ENCODE peak calls at places on chromosomes 6 and 20, in five cellular contexts. R, J, L, A and Q are unnamed samples.

GRCh38 chr6:138593100-138593877 is 94.0 kb upstream of the NHSL1 start:
- DNase-seq in J (peak), L (no peak), A (peak), R (peak), Q (peak)

GRCh38 chr6:163284151-163284550 is 130.4 kb upstream of the QKI start:
- DNase-seq in L (no peak), A (no peak), J (no peak), R (no peak), Q (no peak)

GRCh38 chr6:107237992-107238660 is 122.8 kb upstream of the BEND3 start:
- DNase-seq in J (no peak), L (no peak), R (no peak), A (no peak), Q (no peak)

GRCh38 chr20:22560817-22561216 is 23.6 kb downstream of the FOXA2 start:
- DNase-seq in A (no peak), R (peak), L (no peak), J (no peak), Q (no peak)

GRCh38 chr6:8492536-8493125 is 57.3 kb upstream of the SLC35B3 start:
- DNase-seq in R (no peak), J (no peak), L (no peak), A (no peak), Q (no peak)

GRCh38 chr6:148152244-148152643 is 190.4 kb upstream of the SASH1 start:
- DNase-seq in J (no peak), R (no peak), L (no peak), A (no peak), Q (no peak)

GRCh38 chr6:11043961-11044711 is at the start of gene ELOVL2:
- DNase-seq in L (peak), A (no peak), J (peak), R (peak), Q (peak)

GRCh38 chr6:153059757-153060156 is 57.2 kb upstream of the MTRF1L start:
- DNase-seq in A (no peak), L (no peak), R (peak), J (peak), Q (peak)

GRCh38 chr6:33718713-33719112 is 7.2 kb upstream of the UQCC2 start:
- DNase-seq in J (no peak), A (no peak), L (no peak), R (no peak), Q (no peak)

GRCh38 chr20:35680464-35681183 is 15.9 kb upstream of the CPNE1 start:
- DNase-seq in R (no peak), J (no peak), L (no peak), A (no peak), Q (no peak)

GRCh38 chr6:16257999-16258708 is 19.8 kb downstream of the GMPR start:
- DNase-seq in A (no peak), L (peak), R (peak), J (no peak), Q (no peak)

GRCh38 chr6:106927531-106928398 is 46.8 kb downstream of the CD24 start:
- DNase-seq in J (peak), L (peak), A (no peak), R (peak), Q (peak)

GRCh38 chr20:5113615-5113986 is 6.2 kb downstream of the PCNA start:
- DNase-seq in J (no peak), L (no peak), R (no peak), A (no peak), Q (no peak)
- TF ChIP-seq JUNB in J (no peak), L (no peak), R (no peak), A (no peak), Q (no peak)

DNA sequence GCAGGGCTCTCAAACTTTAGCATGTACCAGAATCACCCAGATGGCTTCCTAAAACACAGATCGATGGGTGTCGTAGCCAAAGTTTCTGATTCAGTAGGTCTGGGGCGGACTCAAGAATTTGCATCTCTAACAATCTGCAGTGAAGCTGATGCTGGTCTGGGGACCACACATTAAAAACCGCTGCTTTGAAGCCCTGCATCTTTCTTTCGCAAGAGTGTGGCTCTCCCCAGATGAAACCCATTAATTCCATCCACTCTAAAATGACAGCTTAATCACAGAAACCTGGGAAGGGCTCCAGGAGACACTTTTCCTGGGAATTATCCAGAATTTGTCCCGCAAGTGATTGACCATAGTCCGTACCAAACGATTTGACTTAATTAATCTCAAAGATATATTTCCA is 319.8 kb upstream of the PLCB4 start:
- DNase-seq in A (no peak), J (no peak), L (no peak), R (no peak), Q (no peak)
- TF ChIP-seq JUNB in A (no peak), J (no peak), L (no peak), R (no peak), Q (no peak)

GRCh38 chr6:31307669-31308049 is 35.8 kb upstream of the HLA-C start:
- DNase-seq in L (no peak), A (no peak), J (no peak), R (no peak), Q (no peak)

GRCh38 chr6:31308845-31309175 is 36.9 kb upstream of the HLA-C start:
- DNase-seq in A (no peak), L (no peak), R (no peak), J (no peak), Q (no peak)

GRCh38 chr6:31304683-31305082 is 32.8 kb upstream of the HLA-C start:
- DNase-seq in L (no peak), J (no peak), R (no peak), A (no peak), Q (no peak)

GRCh38 chr6:31305674-31306219 is 33.9 kb upstream of the HLA-C start:
- DNase-seq in J (no peak), L (no peak), A (no peak), R (no peak), Q (no peak)

DNA sequence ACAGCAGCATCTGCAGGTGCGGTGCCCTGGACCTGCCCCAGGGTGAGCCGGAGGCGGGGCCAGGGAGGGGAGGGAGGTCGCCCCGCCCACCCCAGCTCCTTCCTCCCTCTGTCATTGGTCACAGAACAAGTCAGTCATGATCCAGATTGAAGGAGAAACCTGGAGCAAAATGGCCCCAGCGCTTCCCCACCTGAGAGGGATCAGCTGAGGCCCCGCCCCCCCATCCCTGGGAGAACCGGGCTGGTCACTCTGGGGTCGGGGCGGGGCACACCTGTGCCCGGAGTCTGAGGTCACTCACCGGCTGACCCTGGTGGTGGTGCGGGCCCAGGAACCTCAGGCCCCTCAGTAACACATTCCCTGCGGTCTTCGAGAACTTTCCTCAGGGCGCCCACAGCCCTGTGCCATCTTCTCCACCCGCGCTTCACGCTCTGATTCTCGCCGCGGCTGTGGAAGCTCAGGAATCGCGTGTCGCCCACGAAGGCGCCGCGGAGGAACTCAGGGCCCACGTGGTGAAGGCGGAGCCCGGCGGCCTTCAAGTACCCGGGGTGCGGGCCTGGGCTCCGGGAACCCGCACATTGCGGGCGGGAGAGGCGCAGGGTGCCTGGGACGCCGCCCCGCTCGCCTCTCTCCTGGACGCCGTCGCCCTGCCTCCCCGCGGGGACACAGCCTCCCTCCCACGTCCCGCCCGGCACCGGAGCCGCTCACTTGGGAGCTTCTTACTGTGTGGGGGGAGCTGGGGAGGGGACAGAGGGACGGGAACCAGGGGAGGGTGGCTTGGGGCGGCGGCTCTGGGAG is 36.4 kb upstream of the HLA-C start:
- DNase-seq in L (peak), R (peak), J (no peak), A (no peak), Q (peak)
- TF ChIP-seq JUNB in L (no peak), R (no peak), J (no peak), A (no peak), Q (no peak)

DNA sequence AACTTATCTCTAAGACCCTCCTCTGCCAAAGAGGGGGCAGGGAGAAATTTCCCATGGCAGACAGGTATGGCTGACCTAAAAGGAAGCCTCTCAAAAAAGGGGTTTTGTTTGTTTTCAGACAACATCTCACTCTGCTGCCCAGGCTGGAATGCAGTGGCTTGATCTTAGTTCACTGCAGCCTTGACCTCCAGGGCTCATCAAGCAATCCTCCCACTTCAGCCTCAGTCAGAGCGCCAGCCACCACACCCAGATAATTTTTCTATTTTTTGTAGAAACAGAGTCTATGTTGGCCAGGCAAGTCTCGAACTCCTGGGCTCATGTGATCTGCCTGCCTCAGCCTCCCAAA is 3.8 kb downstream of the EZR start:
- DNase-seq in L (peak), A (no peak), J (peak), R (no peak), Q (no peak)
- TF ChIP-seq JUNB in L (no peak), A (no peak), J (no peak), R (no peak), Q (no peak)